ENCODE peak calls at places on chromosomes 1 and 21, in four cellular contexts. Z is IMR-90, K is A549, W is HepG2. Q is an unnamed sample.

GRCh38 chr1:182301026-182301436 is 90.6 kb downstream of the GLUL start:
- DNase-seq in Z (no peak), K (no peak), W (no peak), Q (no peak)

GRCh38 chr1:100347009-100347966 is 5.0 kb upstream of the CDC14A start:
- DNase-seq in Z (peak; percentile 48), K (no peak), W (no peak), Q (peak; percentile 79)

GRCh38 chr1:203559523-203559922 is 65.6 kb downstream of the OPTC start:
- DNase-seq in Z (peak; percentile 87), K (no peak), W (no peak), Q (no peak)

GRCh38 chr1:246583448-246584185 is 17.4 kb downstream of the CNST start:
- DNase-seq in Z (no peak), K (no peak), W (peak; percentile 98), Q (peak; percentile 62)

GRCh38 chr1:236710328-236710892 is 24.1 kb downstream of the ACTN2 start:
- DNase-seq in Z (no peak), K (no peak), W (no peak), Q (no peak)

GRCh38 chr1:44484155-44484688 is 79.2 kb downstream of the RNF220 start:
- DNase-seq in Z (no peak), K (no peak), W (peak; percentile 12), Q (no peak)

GRCh38 chr1:94801919-94802546 is 18.1 kb upstream of the SLC44A3 start:
- DNase-seq in Z (peak; percentile 94), K (peak; percentile 44), W (peak; percentile 49), Q (peak; percentile 15)

GRCh38 chr1:5427026-5427613 is 565.1 kb downstream of the NPHP4 start:
- DNase-seq in Z (no peak), K (no peak), W (no peak), Q (peak; percentile 18)

GRCh38 chr1:68301538-68301937 is 69.2 kb upstream of the WLS start:
- DNase-seq in Z (peak; percentile 10), K (no peak), W (no peak), Q (no peak)

GRCh38 chr1:199982606-199983005 is 44.9 kb upstream of the NR5A2 start:
- DNase-seq in Z (no peak), K (no peak), W (no peak), Q (no peak)

GRCh38 chr1:61388586-61388985 is 306.2 kb downstream of the NFIA start:
- DNase-seq in Z (peak; percentile 18), K (no peak), W (no peak), Q (no peak)

GRCh38 chr1:92356956-92357355 is 58.1 kb downstream of the RPAP2 start:
- DNase-seq in Z (peak; percentile 88), K (no peak), W (no peak), Q (no peak)

GRCh38 chr1:33805988-33806387 is 57.9 kb upstream of the HMGB4 start:
- DNase-seq in Z (no peak), K (no peak), W (no peak), Q (no peak)

GRCh38 chr21:42218836-42219605 is at the start of gene ABCG1:
- DNase-seq in Z (peak; percentile 13), K (peak; percentile 29), W (no peak), Q (no peak)

GRCh38 chr1:150799104-150799503 is 9.0 kb downstream of the CTSK start:
- DNase-seq in Z (no peak), K (no peak), W (no peak), Q (no peak)

GRCh38 chr1:149931212-149931805 is 3.7 kb upstream of the SF3B4 start:
- DNase-seq in Z (peak; percentile 16), K (no peak), W (no peak), Q (no peak)

GRCh38 chr21:37060296-37060695 is 12.6 kb downstream of the PIGP start:
- DNase-seq in Z (peak; percentile 98), K (peak; percentile 78), W (peak; percentile 89), Q (peak; percentile 52)

GRCh38 chr1:41900611-41901444 is 17.9 kb downstream of the HIVEP3 start:
- DNase-seq in Z (peak; percentile 59), K (peak; percentile 60), W (no peak), Q (no peak)

GRCh38 chr1:9942399-9942938 is 722 bp downstream of the LZIC start:
- DNase-seq in Z (peak; percentile 72), K (peak; percentile 48), W (peak; percentile 58), Q (peak; percentile 42)

GRCh38 chr1:64965239-64966157 is 851 bp downstream of the JAK1 start:
- DNase-seq in Z (peak; percentile 76), K (peak; percentile 25), W (no peak), Q (peak; percentile 22)

GRCh38 chr1:171110485-171111340 is 20.0 kb downstream of the FMO3 start:
- DNase-seq in Z (peak; percentile 75), K (no peak), W (no peak), Q (no peak)

GRCh38 chr1:35557118-35557610 is at the start of gene KIAA0319L:
- DNase-seq in Z (peak; percentile 37), K (peak; percentile 70), W (peak; percentile 60), Q (peak; percentile 92)

GRCh38 chr1:209937996-209938959 is at the start of gene SYT14:
- DNase-seq in Z (peak; percentile 25), K (peak; percentile 8), W (no peak), Q (peak; percentile 13)
- TF ChIP-seq MAZ in Z (no peak), K (no peak), W (no peak), Q (no peak)

DNA sequence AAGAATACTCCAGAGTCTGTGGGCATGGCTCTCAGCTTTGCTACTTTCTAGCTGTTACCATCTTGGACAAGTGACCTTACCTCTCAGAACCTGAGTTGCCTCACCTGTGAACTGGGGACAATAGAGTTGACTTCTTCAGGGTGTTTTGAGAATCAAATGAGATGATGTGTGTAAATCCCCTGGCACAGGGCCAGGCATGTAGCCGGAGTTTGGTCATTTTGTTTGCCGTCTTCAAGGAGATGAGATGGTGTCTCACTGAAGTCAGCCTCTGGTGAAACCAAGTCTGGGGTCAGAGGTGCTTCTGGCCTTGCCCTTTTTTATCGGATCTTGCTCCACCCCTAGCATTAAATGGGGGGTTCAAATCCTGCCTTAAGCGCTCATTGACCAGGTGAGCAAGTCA is 149.2 kb upstream of the TMEM51 start:
- DNase-seq in Z (peak; percentile 23), K (no peak), W (no peak), Q (no peak)
- TF ChIP-seq MAZ in Z (no peak), K (no peak), W (no peak), Q (no peak)

GRCh38 chr1:58768971-58769808 is 14.7 kb downstream of the JUN start:
- DNase-seq in Z (peak; percentile 63), K (peak; percentile 45), W (peak; percentile 56), Q (peak; percentile 75)

GRCh38 chr1:58767143-58767542 is 16.7 kb downstream of the JUN start:
- DNase-seq in Z (no peak), K (no peak), W (no peak), Q (no peak)

GRCh38 chr1:58765016-58765415 is 18.8 kb downstream of the JUN start:
- DNase-seq in Z (peak; percentile 51), K (no peak), W (no peak), Q (no peak)

GRCh38 chr1:58769809-58770345 is 14.0 kb downstream of the JUN start:
- DNase-seq in Z (no peak), K (no peak), W (no peak), Q (no peak)

DNA sequence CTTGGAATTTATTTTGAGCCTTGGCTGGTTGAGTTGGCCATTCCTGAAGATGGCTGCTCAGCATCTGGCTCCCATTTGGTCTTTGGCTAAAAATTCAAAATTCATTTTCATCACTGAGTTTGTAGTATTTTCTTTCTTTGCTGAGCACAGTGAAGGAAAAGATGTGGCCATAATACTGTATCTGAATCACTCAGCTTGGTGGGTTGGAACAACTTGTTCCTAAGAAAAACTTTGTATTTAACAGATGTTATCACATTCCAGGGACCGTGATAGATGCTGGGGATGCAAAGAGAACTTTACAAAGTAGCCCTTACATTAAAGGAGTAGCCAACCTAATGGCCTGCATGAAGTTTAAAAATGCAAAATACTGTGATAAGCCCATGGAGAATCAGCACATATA is 15.5 kb downstream of the JUN start:
- DNase-seq in Z (no peak), K (no peak), W (no peak), Q (no peak)
- TF ChIP-seq MAZ in Z (no peak), K (no peak), W (no peak), Q (no peak)

DNA sequence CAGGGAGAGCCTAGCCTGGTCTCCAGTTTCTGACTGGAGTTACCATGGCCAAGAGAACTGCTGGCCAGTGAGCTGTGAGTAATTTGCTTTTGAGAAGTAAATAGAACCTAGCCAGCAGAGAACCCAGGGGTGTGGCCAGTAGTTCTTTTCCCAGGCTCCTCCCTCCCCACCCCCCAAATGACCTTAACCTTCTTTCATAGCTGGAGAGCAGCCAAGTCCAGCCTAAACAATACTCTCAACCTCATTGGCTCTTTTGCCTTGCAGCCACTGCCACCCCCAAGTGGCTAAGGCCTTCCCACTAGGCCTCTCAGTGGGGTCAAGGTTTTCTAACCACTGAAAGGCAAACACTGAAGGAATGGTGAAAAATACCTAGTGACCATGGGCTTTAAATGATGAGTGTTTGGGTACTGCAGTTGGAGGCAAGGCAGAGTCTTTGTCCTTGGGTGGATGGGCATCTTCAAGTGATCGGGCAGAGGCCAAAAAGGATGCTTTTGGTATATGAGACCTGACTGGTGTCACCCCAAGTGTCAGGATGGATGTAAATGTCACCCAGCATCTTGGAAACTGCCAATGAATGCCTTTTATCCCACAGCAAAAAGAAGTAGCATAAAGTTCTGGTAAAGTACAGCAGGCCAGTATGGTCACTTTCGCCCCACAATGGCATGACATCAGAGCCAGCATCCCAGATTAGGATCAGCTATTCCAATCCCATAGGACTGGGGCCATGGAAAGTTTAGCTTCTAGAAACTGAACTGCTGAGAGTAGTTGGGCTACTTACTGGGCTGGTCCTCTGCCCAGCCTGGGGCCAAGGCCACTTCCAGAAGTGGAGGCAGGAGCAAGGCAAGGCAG is 3.5 kb upstream of the PIGV start:
- DNase-seq in Z (peak; percentile 80), K (no peak), W (peak; percentile 99), Q (peak; percentile 95)
- TF ChIP-seq MAZ in Z (no peak), K (no peak), W (no peak), Q (peak; percentile 18)

GRCh38 chr1:15737324-15738319 is 1.6 kb downstream of the SLC25A34 start:
- DNase-seq in Z (no peak), K (no peak), W (no peak), Q (no peak)

GRCh38 chr1:15735304-15736034 is 589 bp upstream of the SLC25A34 start:
- DNase-seq in Z (no peak), K (no peak), W (no peak), Q (no peak)

GRCh38 chr1:15734901-15735300 is 1.2 kb upstream of the SLC25A34 start:
- DNase-seq in Z (no peak), K (no peak), W (peak; percentile 43), Q (no peak)

GRCh38 chr1:15736666-15737229 is 690 bp downstream of the SLC25A34 start:
- DNase-seq in Z (no peak), K (no peak), W (no peak), Q (no peak)

GRCh38 chr1:15736035-15736665 is at the start of gene SLC25A34:
- DNase-seq in Z (no peak), K (no peak), W (peak; percentile 42), Q (no peak)
- TF ChIP-seq MAZ in Z (no peak), K (no peak), W (no peak), Q (no peak)

DNA sequence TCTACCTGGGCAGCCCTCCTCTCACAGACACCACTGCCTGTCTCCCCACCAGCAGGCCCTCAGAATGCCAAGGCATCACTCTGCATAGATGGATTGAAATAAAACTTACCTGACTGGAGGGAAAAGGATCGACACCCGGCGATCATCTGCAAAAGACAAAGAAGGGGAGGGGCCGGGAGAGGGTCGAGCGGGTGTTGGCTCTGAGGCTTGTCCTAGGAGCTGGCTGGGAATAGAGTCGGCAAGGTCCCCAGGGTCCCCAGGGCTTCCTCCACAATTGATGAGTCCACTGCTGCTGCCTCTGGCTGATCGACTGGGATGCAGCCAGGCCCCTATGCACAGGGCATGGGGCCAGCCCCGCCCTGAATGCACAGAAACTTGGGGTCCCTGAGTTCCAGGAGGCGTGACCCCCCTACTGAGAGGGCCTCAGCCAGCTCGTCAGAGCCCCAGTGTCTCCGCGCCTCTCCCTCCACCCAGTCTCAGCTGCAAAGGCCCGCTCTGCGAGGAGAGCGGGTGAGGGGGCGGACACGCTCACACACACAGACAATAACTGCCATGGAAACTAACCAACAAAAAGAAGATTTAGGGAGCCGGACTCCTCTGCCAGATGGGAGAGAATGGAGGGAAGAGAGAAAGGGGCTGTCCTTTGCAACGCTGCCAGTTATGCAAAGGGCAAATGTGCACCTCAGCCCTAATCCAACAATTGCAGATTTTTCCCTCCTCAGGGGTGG is at the start of gene KLHDC8A:
- DNase-seq in Z (no peak), K (no peak), W (no peak), Q (no peak)
- TF ChIP-seq MAZ in Z (no peak), K (no peak), W (no peak), Q (no peak)

Q was measured in K562.